ENCODE peak calls at places on chromosomes 7 and 10, in four cellular contexts. Q is occipital lobe, E is fibroblast of villous mesenchyme, K is amniotic epithelial cell. S is an unnamed sample.

GRCh38 chr7:69845721-69846495 is 247.6 kb downstream of the AUTS2 start:
- DNase-seq in E (no peak), Q (no peak), K (no peak), S (no peak)

GRCh38 chr10:14757394-14757793 is 17.3 kb downstream of the FAM107B start:
- DNase-seq in K (no peak), E (no peak), Q (no peak), S (no peak)

GRCh38 chr7:44219371-44220045 is 18.7 kb downstream of the YKT6 start:
- DNase-seq in Q (no peak), E (no peak), K (no peak), S (no peak)

GRCh38 chr10:116486774-116487448 is 58.8 kb upstream of the PNLIP start:
- DNase-seq in E (no peak), K (no peak), Q (no peak), S (no peak)

GRCh38 chr7:32500922-32501341 is 5.6 kb downstream of the AVL9 start:
- DNase-seq in K (peak; percentile 27), Q (no peak), E (peak; percentile 49), S (peak; percentile 77)

GRCh38 chr10:71214641-71215160 is 2.3 kb downstream of the UNC5B start:
- DNase-seq in K (no peak), E (no peak), Q (no peak), S (no peak)

GRCh38 chr7:88331322-88331721 is 24.6 kb upstream of the STEAP4 start:
- DNase-seq in K (no peak), E (peak; percentile 14), Q (no peak), S (no peak)

GRCh38 chr7:24980695-24981543 is 941 bp upstream of the OSBPL3 start:
- DNase-seq in Q (peak; percentile 72), K (peak; percentile 44), E (peak; percentile 67), S (peak; percentile 60)

GRCh38 chr10:33612551-33612950 is 278.1 kb upstream of the NRP1 start:
- DNase-seq in Q (no peak), K (peak; percentile 89), E (peak; percentile 90), S (peak; percentile 84)

S was measured in mesenchymal stem cell.